ENCODE peak calls at places on chromosomes 13 and 19, in nine cellular contexts. W is NCI-H1092; Z is T-helper 2 cell; G is CD4-positive, CD25-positive, alpha-beta regulatory T cell; V is activated CD4-positive, alpha-beta T cell treated with anti-CD3 and anti-CD28 coated beads for 1 hour; A is non-pigmented ciliary epithelial cell; M is GM03348; E is type B pancreatic cell; R is left lung. C is an unnamed sample.

GRCh38 chr19:12720851-12721655 is 2.7 kb downstream of the TNPO2 start:
- DNase-seq in M (peak; percentile 58), G (no peak), V (no peak), A (no peak), Z (no peak), R (no peak), W (no peak), E (no peak), C (no peak)

GRCh38 chr13:99028890-99029289 is 51.0 kb upstream of the DOCK9 start:
- DNase-seq in V (peak; percentile 14), Z (peak; percentile 18), W (peak; percentile 15), R (no peak), E (no peak), M (no peak), G (no peak), A (no peak), C (no peak)

GRCh38 chr19:41703602-41704293 is 4.7 kb upstream of the CEACAM5 start:
- DNase-seq in W (no peak), G (no peak), Z (no peak), E (peak; percentile 37), R (no peak), V (no peak), A (no peak), M (no peak), C (no peak)

GRCh38 chr13:45847554-45848224 is 3.9 kb downstream of the SIAH3 start:
- DNase-seq in E (no peak), G (no peak), M (no peak), V (no peak), A (peak; percentile 30), Z (no peak), W (peak; percentile 80), R (peak; percentile 56), C (no peak)

GRCh38 chr19:591099-591958 is 1.6 kb downstream of the HCN2 start:
- DNase-seq in Z (no peak), A (no peak), W (no peak), M (peak; percentile 72), V (no peak), G (no peak), R (no peak), E (no peak), C (no peak)

GRCh38 chr19:29694669-29695627 is 20.1 kb downstream of the C19orf12 start:
- DNase-seq in R (peak; percentile 73), G (peak; percentile 66), M (peak; percentile 92), Z (peak; percentile 75), A (no peak), V (peak; percentile 74), E (peak; percentile 82), W (peak; percentile 25), C (no peak)

GRCh38 chr19:5369962-5370367 is 29.4 kb upstream of the PTPRS start:
- DNase-seq in R (no peak), Z (peak; percentile 37), E (peak; percentile 83), V (no peak), W (no peak), A (no peak), G (no peak), M (peak; percentile 59), C (no peak)

GRCh38 chr19:33622809-33623511 is 1.2 kb downstream of the CHST8 start:
- DNase-seq in V (no peak), G (no peak), R (no peak), Z (no peak), A (no peak), M (no peak), W (no peak), E (no peak), C (no peak)

GRCh38 chr13:94154362-94154761 is 325.1 kb downstream of the DCT start:
- DNase-seq in R (no peak), G (no peak), A (no peak), M (peak; percentile 46), V (no peak), E (no peak), Z (no peak), W (no peak), C (no peak)